ENCODE peak calls at places on chromosomes 12 and 14, in ten cellular contexts. V is Peyer's patch, N is testis, X is psoas muscle, Y is stomach, C is BJ, Q is endothelial cell, E is esophagus squamous epithelium, U is brain microvascular endothelial cell, L is hepatocyte. I is an unnamed sample.

GRCh38 chr14:102097441-102098135 is 10.7 kb upstream of the HSP90AA1 start:
- DNase-seq in V (no peak), N (no peak), X (no peak), Y (peak), C (no peak), Q (no peak), E (no peak), U (no peak), L (peak), I (no peak)

GRCh38 chr14:56738020-56738419 is 72.3 kb downstream of the OTX2 start:
- DNase-seq in V (no peak), N (no peak), X (no peak), Y (no peak), C (no peak), Q (no peak), E (no peak), U (no peak), L (no peak), I (no peak)

GRCh38 chr12:114746297-114747074 is 62.5 kb upstream of the TBX3 start:
- DNase-seq in V (no peak), N (no peak), X (no peak), Y (no peak), C (peak), Q (no peak), E (no peak), U (no peak), L (no peak), I (peak)

GRCh38 chr12:28130625-28131598 is 59.3 kb upstream of the CCDC91 start:
- DNase-seq in V (no peak), N (peak), X (peak), Y (no peak), C (peak), Q (no peak), E (no peak), U (peak), L (peak), I (peak)

GRCh38 chr12:102833687-102834435 is 83.2 kb downstream of the PAH start:
- DNase-seq in V (no peak), N (peak), X (no peak), Y (no peak), C (no peak), Q (peak), E (no peak), U (peak), L (peak), I (peak)

GRCh38 chr12:99110866-99111265 is 465.8 kb downstream of the APAF1 start:
- DNase-seq in V (no peak), N (no peak), X (no peak), Y (no peak), C (no peak), Q (no peak), E (no peak), U (no peak), L (no peak), I (no peak)

GRCh38 chr12:69254046-69254445 is 14.7 kb downstream of the CPSF6 start:
- DNase-seq in V (no peak), N (no peak), X (no peak), Y (no peak), C (no peak), Q (no peak), E (no peak), U (no peak), L (peak), I (peak)

GRCh38 chr14:22025884-22026283 is 352.3 kb upstream of the OR4E1 start:
- DNase-seq in V (no peak), N (no peak), X (no peak), Y (no peak), C (no peak), Q (no peak), E (no peak), U (no peak), L (no peak), I (no peak)

GRCh38 chr14:45968037-45968436 is 683.5 kb downstream of the RPL10L start:
- DNase-seq in V (no peak), N (no peak), X (no peak), Y (no peak), C (no peak), Q (no peak), E (no peak), U (no peak), L (no peak), I (no peak)

GRCh38 chr14:36973806-36974442 is 198.5 kb downstream of the SLC25A21 start:
- DNase-seq in V (no peak), N (no peak), X (no peak), Y (no peak), C (peak), Q (no peak), E (no peak), U (peak), L (no peak), I (no peak)

GRCh38 chr14:58796201-58796600 is 158.4 kb downstream of the DACT1 start:
- DNase-seq in V (no peak), N (no peak), X (no peak), Y (no peak), C (no peak), Q (no peak), E (no peak), U (no peak), L (no peak), I (no peak)

GRCh38 chr12:131141483-131141882 is 187.8 kb downstream of the ADGRD1 start:
- DNase-seq in V (no peak), N (no peak), X (no peak), Y (no peak), C (no peak), Q (no peak), E (no peak), U (no peak), L (no peak), I (no peak)

GRCh38 chr12:47014474-47014873 is 64.9 kb upstream of the PCED1B start:
- DNase-seq in V (no peak), N (no peak), X (no peak), Y (no peak), C (peak), Q (no peak), E (no peak), U (peak), L (no peak), I (peak)

GRCh38 chr12:82650627-82651337 is 35.9 kb upstream of the TMTC2 start:
- DNase-seq in V (no peak), N (no peak), X (no peak), Y (peak), C (no peak), Q (no peak), E (no peak), U (peak), L (peak), I (no peak)

GRCh38 chr14:105317546-105317945 is 3.0 kb downstream of the PACS2 start:
- DNase-seq in V (no peak), N (no peak), X (peak), Y (no peak), C (no peak), Q (no peak), E (no peak), U (no peak), L (no peak), I (no peak)

GRCh38 chr14:39320318-39320717 is 86.6 kb downstream of the MIA2 start:
- DNase-seq in V (no peak), N (no peak), X (no peak), Y (no peak), C (no peak), Q (no peak), E (no peak), U (no peak), L (no peak), I (peak)

GRCh38 chr12:106791531-106791930 is 17.0 kb downstream of the RIC8B start:
- DNase-seq in V (no peak), N (no peak), X (no peak), Y (no peak), C (no peak), Q (no peak), E (no peak), U (no peak), L (no peak), I (no peak)

GRCh38 chr12:4030938-4031702 is 157.9 kb upstream of the PARP11 start:
- DNase-seq in V (peak), N (peak), X (peak), Y (peak), C (peak), Q (peak), E (peak), U (peak), L (peak), I (peak)

GRCh38 chr12:98812225-98812624 is 167.1 kb downstream of the APAF1 start:
- DNase-seq in V (no peak), N (no peak), X (no peak), Y (no peak), C (no peak), Q (no peak), E (no peak), U (no peak), L (no peak), I (no peak)

GRCh38 chr12:30973171-30973570 is 46.6 kb downstream of the TSPAN11 start:
- DNase-seq in V (no peak), N (no peak), X (no peak), Y (no peak), C (no peak), Q (no peak), E (no peak), U (no peak), L (no peak), I (no peak)

GRCh38 chr12:55972045-55972843 is 1.6 kb upstream of the RAB5B start:
- DNase-seq in V (no peak), N (no peak), X (no peak), Y (no peak), C (peak), Q (no peak), E (no peak), U (peak), L (peak), I (peak)

GRCh38 chr12:62660763-62661162 is 194.1 kb downstream of the MON2 start:
- DNase-seq in V (no peak), N (no peak), X (no peak), Y (no peak), C (peak), Q (no peak), E (no peak), U (peak), L (no peak), I (no peak)

GRCh38 chr12:99619389-99620158 is 28.0 kb upstream of the GARIN6 start:
- DNase-seq in V (no peak), N (peak), X (no peak), Y (no peak), C (no peak), Q (no peak), E (no peak), U (peak), L (peak), I (peak)

GRCh38 chr14:74655597-74656389 is 43.8 kb upstream of the LTBP2 start:
- DNase-seq in V (no peak), N (peak), X (no peak), Y (no peak), C (peak), Q (no peak), E (no peak), U (peak), L (no peak), I (no peak)

GRCh38 chr14:85911044-85911443 is 381.1 kb downstream of the FLRT2 start:
- DNase-seq in V (no peak), N (no peak), X (no peak), Y (no peak), C (no peak), Q (no peak), E (no peak), U (no peak), L (no peak), I (no peak)

GRCh38 chr12:120821878-120822277 is 82.3 kb downstream of the SPPL3 start:
- DNase-seq in V (no peak), N (no peak), X (no peak), Y (no peak), C (no peak), Q (no peak), E (no peak), U (no peak), L (no peak), I (no peak)

GRCh38 chr12:20696181-20696580 is 1.0 kb downstream of the SLCO1C1 start:
- DNase-seq in V (no peak), N (peak), X (peak), Y (no peak), C (no peak), Q (no peak), E (no peak), U (no peak), L (no peak), I (peak)

GRCh38 chr12:85237320-85237719 is 42.7 kb upstream of the ALX1 start:
- DNase-seq in V (no peak), N (no peak), X (no peak), Y (no peak), C (no peak), Q (no peak), E (no peak), U (no peak), L (no peak), I (no peak)

GRCh38 chr12:54132979-54133378 is 55.8 kb downstream of the SMUG1 start:
- DNase-seq in V (no peak), N (no peak), X (no peak), Y (peak), C (no peak), Q (no peak), E (no peak), U (no peak), L (no peak), I (no peak)

GRCh38 chr14:89304972-89305703 is 111.9 kb downstream of the FOXN3 start:
- DNase-seq in V (peak), N (no peak), X (peak), Y (no peak), C (no peak), Q (no peak), E (no peak), U (peak), L (peak), I (no peak)

GRCh38 chr14:99534863-99535262 is 53.7 kb downstream of the CCNK start:
- DNase-seq in V (no peak), N (no peak), X (no peak), Y (no peak), C (no peak), Q (no peak), E (no peak), U (no peak), L (no peak), I (no peak)

GRCh38 chr12:130620281-130620680 is 95.8 kb downstream of the RIMBP2 start:
- DNase-seq in V (no peak), N (no peak), X (no peak), Y (no peak), C (no peak), Q (no peak), E (no peak), U (no peak), L (no peak), I (no peak)

GRCh38 chr14:81400202-81400678 is at the start of gene STON2:
- DNase-seq in V (no peak), N (peak), X (peak), Y (no peak), C (no peak), Q (no peak), E (no peak), U (peak), L (no peak), I (no peak)

GRCh38 chr12:24584032-24584675 is 364.7 kb downstream of the BCAT1 start:
- DNase-seq in V (no peak), N (peak), X (no peak), Y (no peak), C (no peak), Q (no peak), E (no peak), U (no peak), L (no peak), I (no peak)

DNA sequence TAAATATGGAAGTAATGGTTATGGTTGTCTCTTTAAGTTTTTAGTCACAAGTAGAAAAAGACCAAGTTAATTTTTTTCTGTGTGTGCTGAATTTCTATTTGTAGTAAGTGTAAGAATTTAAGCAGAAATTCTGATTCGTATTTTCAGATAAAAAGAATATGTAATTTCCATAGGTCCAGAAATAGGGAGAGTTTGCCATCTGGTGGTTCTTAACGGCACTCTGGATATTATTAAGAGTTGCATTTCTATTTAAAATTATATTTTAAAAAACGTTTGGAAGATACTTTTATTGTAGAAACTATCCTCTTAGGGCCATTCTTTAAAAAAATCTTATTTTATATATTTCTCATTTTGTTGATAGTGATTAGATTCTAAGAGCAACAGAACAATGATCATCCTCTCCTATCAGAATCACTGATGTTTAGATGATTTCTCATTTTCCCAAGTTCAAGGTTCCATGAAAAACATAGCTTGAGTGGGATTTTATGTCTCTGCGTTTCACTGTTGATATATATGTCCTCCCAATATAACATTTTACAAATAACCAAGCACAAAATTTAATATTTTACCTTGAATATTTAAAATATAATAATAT is 88.3 kb downstream of the LRRK2 start:
- DNase-seq in V (no peak), N (no peak), X (no peak), Y (no peak), C (no peak), Q (no peak), E (no peak), U (no peak), L (peak), I (peak)
- TF ChIP-seq CTCF in V (peak), N (no peak), X (peak), Y (no peak), C (peak), Q (peak), E (peak), U (peak), L (peak), I (peak)

GRCh38 chr14:51730674-51731073 is 79.0 kb downstream of the FRMD6 start:
- DNase-seq in V (no peak), N (no peak), X (no peak), Y (no peak), C (no peak), Q (no peak), E (no peak), U (no peak), L (no peak), I (no peak)
- TF ChIP-seq CTCF in V (no peak), N (no peak), X (no peak), Y (no peak), C (no peak), Q (no peak), E (no peak), U (no peak), L (no peak), I (no peak)

GRCh38 chr14:72706485-72706884 is 187.4 kb downstream of the DPF3 start:
- DNase-seq in V (no peak), N (no peak), X (no peak), Y (no peak), C (no peak), Q (no peak), E (no peak), U (no peak), L (no peak), I (no peak)
- TF ChIP-seq CTCF in V (no peak), N (no peak), X (no peak), Y (no peak), C (no peak), Q (no peak), E (no peak), U (no peak), L (no peak), I (no peak)

GRCh38 chr14:104184506-104184905 is 46.1 kb downstream of the KIF26A start:
- DNase-seq in V (no peak), N (no peak), X (no peak), Y (no peak), C (no peak), Q (peak), E (no peak), U (no peak), L (no peak), I (no peak)
- TF ChIP-seq CTCF in V (no peak), N (no peak), X (no peak), Y (no peak), C (no peak), Q (no peak), E (no peak), U (no peak), L (no peak), I (no peak)

GRCh38 chr14:38145142-38145541 is 62.6 kb upstream of the SSTR1 start:
- DNase-seq in V (no peak), N (no peak), X (no peak), Y (no peak), C (no peak), Q (no peak), E (no peak), U (no peak), L (no peak), I (no peak)

GRCh38 chr14:38150075-38150474 is 57.6 kb upstream of the SSTR1 start:
- DNase-seq in V (no peak), N (no peak), X (no peak), Y (no peak), C (no peak), Q (no peak), E (no peak), U (no peak), L (no peak), I (no peak)
- TF ChIP-seq CTCF in V (no peak), N (no peak), X (no peak), Y (no peak), C (no peak), Q (no peak), E (no peak), U (no peak), L (no peak), I (no peak)

DNA sequence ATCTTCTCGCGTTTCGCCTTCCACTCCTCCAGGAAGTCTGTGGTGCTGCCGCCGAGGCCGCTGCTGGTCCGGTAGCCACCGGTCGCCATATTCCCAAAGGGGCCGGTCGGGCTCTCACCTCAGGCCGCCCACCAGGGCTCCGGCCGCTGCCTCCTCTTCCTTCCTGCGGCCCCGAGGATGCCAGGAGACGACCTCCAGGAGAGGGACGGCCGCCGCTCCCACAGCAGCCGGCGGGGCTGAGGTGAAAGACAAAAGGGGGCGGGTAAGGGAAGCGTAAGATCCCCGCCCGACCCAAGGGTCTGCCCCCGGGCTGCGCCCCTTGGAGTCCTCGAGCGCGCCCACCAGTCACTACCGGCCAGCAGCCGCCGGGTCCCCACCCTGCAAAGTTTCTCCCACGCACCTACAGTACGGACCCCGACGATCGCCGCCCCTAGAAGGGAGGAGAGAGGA is 583 bp downstream of the PAWR start:
- DNase-seq in V (no peak), N (no peak), X (no peak), Y (peak), C (no peak), Q (peak), E (no peak), U (peak), L (no peak), I (peak)
- TF ChIP-seq CTCF in V (no peak), N (no peak), X (no peak), Y (no peak), C (no peak), Q (no peak), E (no peak), U (peak), L (no peak), I (no peak)

DNA sequence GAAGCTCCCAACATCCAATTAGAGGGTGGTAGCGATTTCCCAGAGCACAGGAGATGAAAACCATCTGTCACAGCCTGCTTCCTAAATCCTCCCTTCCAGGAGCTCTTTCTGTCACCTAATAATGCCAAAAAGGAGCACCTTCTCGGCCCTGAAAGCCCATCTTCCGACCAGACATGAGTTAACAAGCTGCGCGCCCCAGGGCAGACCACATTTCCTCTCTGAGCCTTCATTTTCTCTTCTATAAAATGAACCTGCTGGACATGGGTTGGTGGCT is 45.4 kb upstream of the VASH1 start:
- DNase-seq in V (no peak), N (no peak), X (no peak), Y (no peak), C (no peak), Q (no peak), E (no peak), U (no peak), L (no peak), I (no peak)
- TF ChIP-seq CTCF in V (no peak), N (no peak), X (no peak), Y (no peak), C (no peak), Q (no peak), E (no peak), U (no peak), L (no peak), I (no peak)

DNA sequence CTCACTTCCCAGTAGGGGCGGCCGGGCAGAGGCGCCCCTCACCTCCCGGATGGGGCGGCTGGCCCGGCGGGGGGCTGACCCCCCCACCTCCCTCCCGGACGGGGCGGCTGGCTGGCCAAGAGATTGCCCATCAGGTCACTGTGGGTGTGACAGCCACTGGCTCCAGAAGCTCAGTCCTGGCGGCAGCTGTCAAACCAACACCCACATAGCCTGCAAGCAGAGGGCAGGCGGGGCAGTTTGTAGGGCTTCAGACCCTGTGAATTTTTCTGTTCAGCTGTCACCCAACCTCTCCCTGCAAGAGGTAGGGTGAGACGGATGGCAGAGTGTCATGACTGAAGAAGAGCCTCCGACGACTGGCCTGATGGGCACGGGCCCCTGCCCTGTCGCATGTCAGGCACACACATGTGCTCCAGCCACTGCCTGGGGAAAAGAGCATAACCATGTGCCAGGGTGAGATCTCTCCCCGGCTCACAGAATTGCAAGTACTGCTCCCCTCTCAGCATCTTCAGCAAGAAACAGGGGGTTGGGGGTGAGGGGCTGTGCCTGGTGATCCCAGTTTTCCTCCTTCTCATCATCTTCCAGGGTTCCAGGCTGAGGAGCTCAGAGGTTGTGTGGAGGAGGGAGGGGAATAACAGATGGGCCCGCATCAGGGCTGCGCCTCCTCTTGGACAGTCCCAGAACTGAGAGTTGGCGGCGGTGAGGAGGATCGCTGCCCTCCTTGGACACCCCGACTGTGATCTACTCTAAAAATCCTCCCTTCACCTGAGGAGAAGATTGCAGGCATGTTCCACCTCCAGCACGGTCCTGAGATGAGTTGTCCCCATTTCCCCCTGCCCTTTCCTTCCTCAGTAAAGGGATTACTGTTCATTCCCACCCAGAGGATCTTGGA is 11.2 kb upstream of the PRPH start:
- DNase-seq in V (no peak), N (no peak), X (no peak), Y (no peak), C (no peak), Q (no peak), E (no peak), U (no peak), L (no peak), I (no peak)
- TF ChIP-seq CTCF in V (no peak), N (no peak), X (no peak), Y (no peak), C (no peak), Q (no peak), E (no peak), U (peak), L (no peak), I (no peak)